ENCODE peak calls at places on chromosome 7, in nine cellular contexts. X, W, O, Y, H, E, N, D and T are unnamed samples.
A peak's percentile ranks its signal among the peaks of the same experiment; 100 is the strongest.

GRCh38 chr7:26843696-26844095 is 20.7 kb downstream of the SKAP2 start:
- DNase-seq in X (peak; percentile 22), W (no peak), O (peak; percentile 38), Y (peak; percentile 20), H (no peak), E (no peak), N (no peak), D (no peak), T (no peak)

GRCh38 chr7:105849122-105849855 is 27.1 kb downstream of the ATXN7L1 start:
- DNase-seq in X (peak; percentile 30), W (no peak), O (no peak), Y (peak; percentile 32), H (no peak), E (no peak), N (no peak), D (no peak), T (no peak)

GRCh38 chr7:45689797-45690761 is 115.9 kb downstream of the ADCY1 start:
- DNase-seq in X (no peak), W (no peak), O (no peak), Y (no peak), H (no peak), E (peak; percentile 2), N (peak; percentile 25), D (no peak), T (no peak)

GRCh38 chr7:27958933-27959548 is 219.1 kb downstream of the TAX1BP1 start:
- DNase-seq in X (no peak), W (no peak), O (no peak), Y (no peak), H (no peak), E (no peak), N (no peak), D (no peak), T (no peak)

GRCh38 chr7:119783799-119784198 is 489.2 kb upstream of the KCND2 start:
- DNase-seq in X (peak; percentile 1), W (no peak), O (peak; percentile 25), Y (peak; percentile 61), H (no peak), E (no peak), N (no peak), D (no peak), T (no peak)

GRCh38 chr7:50953820-50954219 is 171.1 kb upstream of the GRB10 start:
- DNase-seq in X (peak; percentile 26), W (no peak), O (peak; percentile 87), Y (peak; percentile 68), H (no peak), E (no peak), N (peak; percentile 56), D (no peak), T (no peak)

GRCh38 chr7:22675917-22676343 is 51.1 kb upstream of the IL6 start:
- DNase-seq in X (peak; percentile 43), W (no peak), O (no peak), Y (peak; percentile 67), H (peak; percentile 20), E (no peak), N (no peak), D (no peak), T (no peak)

GRCh38 chr7:74479066-74479781 is 25.5 kb downstream of the GTF2IRD1 start:
- DNase-seq in X (no peak), W (no peak), O (peak; percentile 85), Y (no peak), H (peak; percentile 60), E (peak; percentile 49), N (no peak), D (no peak), T (no peak)

DNA sequence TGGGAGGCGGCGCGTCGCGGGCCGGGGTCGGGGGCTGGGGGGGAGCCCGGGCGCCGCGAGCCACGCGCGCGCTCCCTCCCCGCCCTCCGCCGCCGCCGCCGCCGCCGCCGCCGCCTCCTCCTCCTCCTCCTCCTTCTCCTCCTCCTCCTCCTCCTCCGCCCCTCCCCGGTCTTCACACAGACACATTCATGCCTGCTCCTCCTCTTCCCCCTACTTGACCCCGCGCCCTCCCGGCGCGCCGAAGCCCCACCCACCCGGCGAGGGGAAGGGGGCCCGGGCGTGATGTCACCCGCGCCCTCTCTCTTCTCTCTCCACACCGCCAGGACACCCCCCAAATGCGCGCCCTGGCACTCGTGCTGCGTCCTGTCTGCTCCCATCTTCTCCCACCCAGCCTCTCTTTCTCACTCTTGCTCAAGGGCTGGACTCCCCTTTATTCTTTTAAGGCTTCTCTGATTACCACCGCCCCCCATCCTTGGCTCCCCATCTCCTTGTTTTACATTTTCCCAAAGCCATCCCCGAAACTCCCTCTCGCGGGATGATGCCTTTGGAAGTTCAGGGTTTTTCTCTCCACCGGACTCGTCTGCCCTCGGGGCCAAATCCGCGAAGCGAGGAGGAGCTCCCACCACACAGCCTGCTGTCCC is 1.0 kb upstream of the GLI3 start:
- DNase-seq in X (peak; percentile 84), W (no peak), O (peak; percentile 58), Y (peak; percentile 62), H (peak; percentile 49), E (peak; percentile 92), N (no peak), D (peak; percentile 34), T (peak; percentile 49)
- TF ChIP-seq CTCF in X (no peak), W (no peak), O (no peak), Y (no peak), H (no peak), E (peak; percentile 4), N (no peak), D (no peak), T (no peak)

GRCh38 chr7:115707236-115707635 is 323.3 kb downstream of the TFEC start:
- DNase-seq in X (peak; percentile 53), W (no peak), O (peak; percentile 32), Y (peak; percentile 13), H (peak; percentile 14), E (no peak), N (peak; percentile 38), D (no peak), T (no peak)
- TF ChIP-seq CTCF in X (peak; percentile 38), W (peak; percentile 22), O (peak; percentile 31), Y (peak; percentile 27), H (peak; percentile 30), E (no peak), N (peak; percentile 44), D (peak; percentile 46), T (no peak)

GRCh38 chr7:128791968-128792319 is at the start of gene CCDC136:
- DNase-seq in X (peak; percentile 61), W (no peak), O (no peak), Y (no peak), H (no peak), E (no peak), N (no peak), D (no peak), T (no peak)

GRCh38 chr7:128794020-128794419 is 2.3 kb downstream of the CCDC136 start:
- DNase-seq in X (no peak), W (no peak), O (no peak), Y (no peak), H (no peak), E (no peak), N (no peak), D (no peak), T (no peak)

GRCh38 chr7:128793184-128793552 is 1.4 kb downstream of the CCDC136 start:
- DNase-seq in X (no peak), W (no peak), O (no peak), Y (no peak), H (no peak), E (no peak), N (no peak), D (no peak), T (no peak)

GRCh38 chr7:128791121-128791967 is 424 bp upstream of the CCDC136 start:
- DNase-seq in X (peak; percentile 89), W (no peak), O (peak; percentile 66), Y (no peak), H (peak; percentile 83), E (peak; percentile 67), N (peak; percentile 75), D (peak; percentile 57), T (peak; percentile 85)

GRCh38 chr7:128792471-128793183 is 859 bp downstream of the CCDC136 start:
- DNase-seq in X (no peak), W (no peak), O (no peak), Y (no peak), H (no peak), E (no peak), N (no peak), D (no peak), T (peak; percentile 53)
- TF ChIP-seq CTCF in X (no peak), W (no peak), O (no peak), Y (no peak), H (no peak), E (no peak), N (no peak), D (no peak), T (no peak)

DNA sequence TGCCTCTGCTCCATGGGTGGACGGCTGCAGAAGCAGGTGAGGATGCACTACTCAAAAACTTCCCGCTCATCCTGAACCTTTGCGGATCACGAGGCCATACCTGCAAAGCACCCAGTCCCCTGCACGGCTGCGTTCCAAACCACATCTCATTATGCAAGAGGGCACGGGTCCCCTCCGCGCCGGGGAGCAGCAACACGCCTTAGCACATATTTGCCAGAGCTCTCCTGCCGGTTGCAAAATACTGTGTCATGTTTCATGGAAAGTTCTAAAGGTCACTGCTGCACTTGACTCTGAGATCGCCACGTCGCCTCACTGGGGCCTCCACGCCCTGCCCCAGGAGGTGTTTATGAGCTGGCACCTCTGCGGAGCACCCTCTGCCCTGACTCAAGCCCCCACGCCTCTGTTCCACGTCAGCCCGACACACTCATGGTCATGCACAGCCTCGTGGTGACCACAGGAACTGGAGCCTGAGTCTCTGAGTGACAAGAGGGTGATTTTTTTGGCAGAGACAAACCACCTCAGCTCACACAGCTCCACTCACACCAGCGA is 131.8 kb downstream of the PRKAG2 start:
- DNase-seq in X (peak; percentile 87), W (peak; percentile 74), O (peak; percentile 96), Y (peak; percentile 61), H (peak; percentile 86), E (no peak), N (peak; percentile 90), D (no peak), T (no peak)
- TF ChIP-seq CTCF in X (no peak), W (peak; percentile 65), O (peak; percentile 47), Y (peak; percentile 47), H (peak; percentile 28), E (no peak), N (peak; percentile 51), D (no peak), T (no peak)

DNA sequence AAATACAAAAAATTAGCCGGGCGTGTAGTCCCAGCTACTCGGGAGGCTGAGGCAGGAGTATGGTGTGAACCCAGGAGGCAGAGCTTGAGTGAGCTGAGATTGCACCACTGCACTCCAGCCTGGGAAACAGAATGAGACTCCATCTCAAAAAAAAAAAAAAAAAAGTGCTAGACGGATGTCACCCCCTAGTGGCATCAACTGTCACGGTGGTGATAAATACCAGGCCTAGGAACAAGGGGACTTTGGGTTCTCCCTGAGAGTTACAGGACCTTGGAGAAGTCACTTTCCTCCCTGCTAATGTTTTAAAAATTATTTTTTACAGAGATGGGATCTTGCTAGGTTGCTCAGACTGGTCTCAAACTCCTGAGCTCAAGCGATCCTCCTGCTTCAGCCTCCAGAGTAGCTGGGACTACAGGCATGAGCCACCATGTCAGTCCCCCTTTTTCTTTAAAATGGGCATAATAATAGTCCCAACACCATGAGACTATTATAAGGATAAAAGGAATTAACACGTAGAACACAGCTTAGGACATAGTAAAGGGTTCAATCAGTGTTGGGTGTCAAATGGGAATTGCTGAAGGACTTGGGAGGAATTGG is 2.6 kb upstream of the TMEM130 start:
- DNase-seq in X (peak; percentile 35), W (no peak), O (peak; percentile 46), Y (no peak), H (no peak), E (no peak), N (no peak), D (no peak), T (no peak)
- TF ChIP-seq CTCF in X (no peak), W (peak; percentile 22), O (no peak), Y (peak; percentile 11), H (peak; percentile 18), E (no peak), N (peak; percentile 41), D (peak; percentile 25), T (peak; percentile 58)